ENCODE peak calls at places on chromosomes 16 and 17, in six cellular contexts. S is stimulated activated CD8-positive, alpha-beta memory T cell treated with anti-CD3 and anti-CD28 coated beads, Interleukin-7, amount 100 ng/mL, for 48 hours; A is NCI-H510A; R is ELF-1; B is activated CD4-positive, alpha-beta T cell treated with anti-CD3 and anti-CD28 coated beads, Interleukin-2, amount 10 ng/mL, durations not matched to agents 7 days and 5 days; T is CD8-positive, alpha-beta memory T cell. Y is an unnamed sample.

GRCh38 chr17:73622381-73622780 is 21.9 kb downstream of the SDK2 start:
- DNase-seq in R (no peak), B (no peak), S (no peak), T (no peak), A (no peak), Y (no peak)

GRCh38 chr17:34706029-34706428 is 126.6 kb downstream of the TMEM132E start:
- DNase-seq in R (peak; percentile 25), T (no peak), S (no peak), B (peak; percentile 43), A (no peak), Y (no peak)

GRCh38 chr16:5841934-5842333 is 744.3 kb upstream of the EEF2KMT start:
- DNase-seq in S (no peak), A (no peak), B (no peak), T (no peak), R (no peak), Y (no peak)

GRCh38 chr17:83133302-83134121 is 54.1 kb downstream of the METRNL start:
- DNase-seq in T (no peak), A (no peak), S (no peak), B (no peak), R (no peak), Y (no peak)

GRCh38 chr17:76872221-76872873 is 4.1 kb downstream of the MGAT5B start:
- DNase-seq in R (peak; percentile 58), A (no peak), B (no peak), S (no peak), T (no peak), Y (no peak)

GRCh38 chr17:17476865-17477467 is at the start of gene MED9:
- DNase-seq in R (peak; percentile 95), T (peak; percentile 92), S (peak; percentile 84), A (peak; percentile 87), B (peak; percentile 94), Y (peak; percentile 98)

GRCh38 chr17:66995944-66996343 is 31.4 kb downstream of the CACNG4 start:
- DNase-seq in S (no peak), R (no peak), B (no peak), T (no peak), A (no peak), Y (no peak)

GRCh38 chr17:79042421-79043190 is 18.6 kb downstream of the C1QTNF1 start:
- DNase-seq in R (peak; percentile 80), S (peak; percentile 26), A (no peak), T (peak; percentile 49), B (peak; percentile 45), Y (peak; percentile 69)

GRCh38 chr17:45326566-45326965 is 9.7 kb upstream of the MAP3K14 start:
- DNase-seq in B (no peak), A (no peak), S (no peak), R (no peak), T (no peak), Y (no peak)

Y was measured in GM12891.